ENCODE peak calls at places on chromosomes 4 and X, in six cellular contexts. F is endothelial cell of umbilical vein, Y is A549, C is NB4, N is K562, J is GM12878. V is an unnamed sample.

GRCh38 chr4:54941994-54942552 is 183.3 kb downstream of the KDR start:
- DNase-seq in C (no peak), N (no peak), J (no peak), Y (no peak), F (peak; percentile 99), V (no peak)

GRCh38 chrX:31524182-31524581 is 452.3 kb upstream of the FTHL17 start:
- DNase-seq in N (no peak), C (no peak), Y (no peak), F (no peak), J (no peak), V (no peak)

GRCh38 chr4:185838514-185839203 is 26.7 kb upstream of the SORBS2 start:
- DNase-seq in F (no peak), N (no peak), Y (no peak), J (no peak), C (no peak), V (no peak)

GRCh38 chr4:140186651-140187315 is 32.8 kb upstream of the MAML3 start:
- DNase-seq in C (no peak), Y (peak; percentile 22), N (no peak), F (peak; percentile 65), J (no peak), V (no peak)

GRCh38 chr4:155552180-155552579 is 114.5 kb upstream of the GUCY1A1 start:
- DNase-seq in F (no peak), C (no peak), J (no peak), N (no peak), Y (no peak), V (no peak)

GRCh38 chr4:3781193-3781886 is 15.2 kb downstream of the ADRA2C start:
- DNase-seq in N (peak; percentile 73), J (no peak), Y (peak; percentile 25), F (no peak), C (peak; percentile 38), V (peak; percentile 74)

GRCh38 chrX:77342028-77342427 is 105.2 kb upstream of the FGF16 start:
- DNase-seq in N (no peak), C (no peak), J (no peak), F (no peak), Y (no peak), V (no peak)

GRCh38 chr4:18106620-18107019 is 85.1 kb upstream of the LCORL start:
- DNase-seq in N (no peak), C (no peak), J (no peak), Y (no peak), F (peak; percentile 74), V (no peak)

GRCh38 chrX:11446331-11446730 is 153.1 kb downstream of the AMELX start:
- DNase-seq in C (no peak), F (no peak), J (no peak), Y (no peak), N (no peak), V (no peak)

GRCh38 chr4:150389896-150390530 is 191.9 kb upstream of the MAB21L2 start:
- DNase-seq in N (no peak), C (no peak), J (no peak), Y (no peak), F (no peak), V (no peak)

GRCh38 chr4:65911720-65912119 is 241.4 kb upstream of the EPHA5 start:
- DNase-seq in J (no peak), N (no peak), C (no peak), F (no peak), Y (no peak), V (no peak)

GRCh38 chr4:153332936-153333335 is 11.6 kb upstream of the MND1 start:
- DNase-seq in J (no peak), F (no peak), C (no peak), N (no peak), Y (no peak), V (no peak)

GRCh38 chrX:65522739-65523372 is 11.7 kb downstream of the LAS1L start:
- DNase-seq in C (peak; percentile 53), J (no peak), N (no peak), F (no peak), Y (no peak), V (no peak)

GRCh38 chr4:142840516-142841123 is 5.5 kb downstream of the INPP4B start:
- DNase-seq in J (no peak), C (peak; percentile 12), F (peak; percentile 62), Y (no peak), N (no peak), V (peak; percentile 3)

GRCh38 chr4:17448689-17449088 is 63.2 kb downstream of the QDPR start:
- DNase-seq in C (peak; percentile 58), F (peak; percentile 62), J (no peak), Y (no peak), N (no peak), V (no peak)

GRCh38 chrX:151393514-151393913 is 3.5 kb upstream of the VMA21 start:
- DNase-seq in F (no peak), N (no peak), C (peak; percentile 65), J (no peak), Y (no peak), V (no peak)

GRCh38 chrX:13689519-13690211 is 737 bp downstream of the RAB9A start:
- DNase-seq in F (peak; percentile 52), J (no peak), C (peak; percentile 60), N (no peak), Y (no peak), V (no peak)

GRCh38 chr4:8410641-8411271 is 29.8 kb downstream of the ACOX3 start:
- DNase-seq in C (peak; percentile 70), N (peak; percentile 86), Y (peak; percentile 57), J (no peak), F (peak; percentile 94), V (peak; percentile 80)

GRCh38 chr4:74230902-74231499 is 73.1 kb downstream of the MTHFD2L start:
- DNase-seq in Y (peak; percentile 9), C (peak; percentile 27), F (peak; percentile 71), N (no peak), J (no peak), V (no peak)

GRCh38 chr4:89492476-89493110 is 185.0 kb upstream of the GPRIN3 start:
- DNase-seq in C (no peak), Y (no peak), N (no peak), J (no peak), F (peak; percentile 94), V (no peak)
- H3K4me3 ChIP-seq in C (no peak overlapping the region), Y (no peak overlapping the region), N (no peak overlapping the region), J (no peak overlapping the region), F (no peak overlapping the region), V (no peak overlapping the region)

GRCh38 chr4:79661196-79661595 is 253.2 kb upstream of the GK2 start:
- DNase-seq in J (no peak), N (no peak), C (no peak), Y (no peak), F (no peak), V (no peak)
- TF ChIP-seq MYC in J (no peak), N (no peak), C (no peak), Y (no peak), F (no peak), V (no peak)

DNA sequence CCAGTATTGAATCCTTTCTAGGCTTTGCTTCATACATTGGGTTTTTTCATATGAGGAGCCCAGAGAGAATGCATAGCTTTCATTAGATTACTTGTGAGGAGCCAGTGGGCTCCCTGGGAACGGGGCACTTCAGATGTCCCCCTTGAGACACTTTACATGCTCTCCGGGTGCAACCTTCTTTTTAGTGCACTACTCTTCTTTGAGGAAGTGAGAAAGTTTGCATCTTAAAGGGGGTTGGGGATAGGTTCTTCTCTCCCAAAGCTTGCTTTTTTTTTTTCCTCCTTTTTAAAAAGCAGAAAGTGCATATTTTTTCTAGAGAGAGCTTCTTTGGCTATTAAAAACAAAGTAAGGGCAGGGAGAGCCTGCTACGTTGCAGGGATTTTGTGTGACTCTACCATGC is 4.3 kb downstream of the HADH start:
- DNase-seq in C (peak; percentile 45), J (peak; percentile 48), Y (no peak), F (no peak), N (no peak), V (no peak)
- H3K4me3 ChIP-seq in C (no peak overlapping the region), J (peak overlapping the region; percentile 61), Y (no peak overlapping the region), F (no peak overlapping the region), N (no peak overlapping the region), V (no peak overlapping the region)

GRCh38 chrX:153379971-153380581 is 21.1 kb downstream of the PNMA6E start:
- DNase-seq in C (no peak), Y (no peak), J (no peak), N (no peak), F (no peak), V (no peak)
- TF ChIP-seq MYC in C (no peak), Y (no peak), J (no peak), N (peak; percentile 47), F (no peak), V (no peak)

GRCh38 chrX:47838361-47838760 is 1.7 kb downstream of the ZNF81 start:
- DNase-seq in N (no peak), J (no peak), Y (no peak), F (no peak), C (no peak), V (no peak)
- H3K4me3 ChIP-seq in N (no peak overlapping the region), J (no peak overlapping the region), Y (no peak overlapping the region), F (no peak overlapping the region), C (peak overlapping the region; percentile 90), V (no peak overlapping the region)

DNA sequence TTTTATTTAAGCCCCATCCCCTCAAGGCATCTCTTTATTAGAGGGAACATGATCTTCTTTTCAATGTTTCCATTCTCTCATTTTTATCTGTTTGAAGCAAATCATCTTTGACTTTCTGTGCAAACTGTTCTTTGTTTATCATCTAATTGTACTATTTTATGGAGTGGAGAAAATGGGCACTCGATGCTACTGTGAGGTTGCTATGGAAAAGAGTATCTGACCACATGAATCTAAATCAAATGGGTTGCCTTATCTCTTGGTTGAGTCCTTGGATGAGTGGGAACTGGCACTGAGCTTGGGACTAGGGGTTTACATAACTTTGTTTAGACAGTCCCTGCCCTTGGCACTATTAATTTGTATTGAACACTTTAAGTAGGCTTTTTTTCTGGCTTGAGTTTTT is 9.1 kb downstream of the OCRL start:
- DNase-seq in N (no peak), Y (no peak), J (no peak), C (no peak), F (no peak), V (no peak)
- TF ChIP-seq MYC in N (no peak), Y (no peak), J (no peak), C (no peak), F (no peak), V (no peak)

DNA sequence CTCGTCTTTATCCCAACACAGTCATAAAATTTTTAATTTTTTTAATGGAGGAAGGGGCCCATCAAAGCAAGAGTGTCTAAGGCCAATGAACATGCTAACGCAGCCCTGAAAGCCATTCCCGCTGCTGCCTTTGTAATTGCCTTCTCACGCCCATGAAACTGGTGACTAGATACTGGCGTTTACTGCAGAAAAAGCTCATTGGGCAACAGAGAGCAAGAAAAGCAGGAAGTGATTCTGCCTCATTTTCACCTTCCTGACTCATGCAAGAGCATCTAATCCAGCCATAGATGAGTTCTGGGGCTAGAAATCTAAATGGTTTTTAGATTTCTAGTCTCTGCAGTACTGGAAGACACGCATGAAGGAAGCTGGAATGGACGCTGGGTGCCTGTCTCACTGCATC is 72.5 kb downstream of the ANXA3 start:
- DNase-seq in J (no peak), N (no peak), F (no peak), C (peak; percentile 37), Y (no peak), V (no peak)
- H3K4me3 ChIP-seq in J (no peak overlapping the region), N (no peak overlapping the region), F (no peak overlapping the region), C (no peak overlapping the region), Y (no peak overlapping the region), V (no peak overlapping the region)

V was measured in HepG2.